ENCODE peak calls at places on chromosome 3, in eight cellular contexts. T is GF-D8, C is iris pigment epithelial cell, R is adrenal gland, J is endothelial cell, W is HL-60, P is mesothelial cell of epicardium, M is NCI-H748 treated with DMSO at 0.1 percent for 48 hours. N is an unnamed sample.

GRCh38 chr3:127461286-127461685 is 129.2 kb downstream of the TPRA1 start:
- DNase-seq in R (no peak), W (no peak), C (no peak), J (no peak), P (no peak), T (no peak), M (no peak), N (no peak)

GRCh38 chr3:31953636-31954035 is 27.4 kb downstream of the OSBPL10 start:
- DNase-seq in C (no peak), M (no peak), R (no peak), W (no peak), T (no peak), J (no peak), P (no peak), N (no peak)

GRCh38 chr3:112489674-112490479 is 9.4 kb downstream of the BTLA start:
- DNase-seq in P (no peak), T (no peak), J (no peak), M (no peak), R (no peak), W (no peak), C (no peak), N (no peak)

GRCh38 chr3:42214565-42215283 is 51.3 kb downstream of the CCK start:
- DNase-seq in J (no peak), R (no peak), C (peak), T (no peak), M (no peak), P (no peak), W (no peak), N (no peak)

GRCh38 chr3:3134750-3135448 is 8.2 kb downstream of the TRNT1 start:
- DNase-seq in C (peak), R (no peak), P (no peak), T (no peak), J (no peak), M (no peak), W (no peak), N (no peak)

GRCh38 chr3:67017211-67017610 is 19.1 kb downstream of the KBTBD8 start:
- DNase-seq in T (no peak), R (no peak), W (no peak), C (peak), J (no peak), P (no peak), M (no peak), N (no peak)

GRCh38 chr3:155317211-155317610 is 23.7 kb upstream of the STRIT1 start:
- DNase-seq in T (no peak), W (no peak), J (no peak), P (no peak), C (no peak), M (no peak), R (no peak), N (no peak)

GRCh38 chr3:48879307-48879993 is 19.2 kb downstream of the SLC25A20 start:
- DNase-seq in T (no peak), C (no peak), R (no peak), M (no peak), J (no peak), P (no peak), W (peak), N (no peak)

GRCh38 chr3:66582721-66583141 is 81.9 kb upstream of the LRIG1 start:
- DNase-seq in P (no peak), W (peak), T (peak), J (no peak), M (no peak), R (no peak), C (peak), N (no peak)

GRCh38 chr3:49867871-49868321 is 1.8 kb downstream of the CAMKV start:
- DNase-seq in M (no peak), W (no peak), T (no peak), R (no peak), J (peak), C (peak), P (no peak), N (no peak)

GRCh38 chr3:76965122-76965725 is 74.7 kb upstream of the ROBO2 start:
- DNase-seq in M (no peak), C (peak), J (no peak), W (no peak), P (no peak), R (no peak), T (no peak), N (no peak)

GRCh38 chr3:56864090-56864489 is 62.3 kb upstream of the ARHGEF3 start:
- DNase-seq in M (no peak), J (no peak), P (no peak), C (no peak), T (no peak), W (no peak), R (no peak), N (no peak)

GRCh38 chr3:119690043-119690656 is 12.7 kb upstream of the CFAP91 start:
- DNase-seq in M (no peak), R (no peak), J (no peak), P (no peak), T (no peak), C (peak), W (peak), N (no peak)

GRCh38 chr3:186427627-186428026 is 65.6 kb upstream of the DGKG start:
- DNase-seq in P (no peak), T (no peak), W (peak), M (no peak), C (peak), J (no peak), R (no peak), N (no peak)

GRCh38 chr3:59049671-59050331 is at the start of gene CFAP20DC:
- DNase-seq in P (peak), J (peak), W (peak), R (peak), M (peak), C (peak), T (no peak), N (peak)

GRCh38 chr3:128081846-128082245 is 29.6 kb downstream of the SEC61A1 start:
- DNase-seq in M (no peak), R (peak), W (no peak), T (no peak), P (no peak), J (no peak), C (peak), N (no peak)

GRCh38 chr3:177574232-177574856 is 377.1 kb upstream of the TBL1XR1 start:
- DNase-seq in J (no peak), M (no peak), T (no peak), W (no peak), P (no peak), C (peak), R (no peak), N (no peak)

GRCh38 chr3:134609821-134610454 is 40.9 kb downstream of the KY start:
- DNase-seq in T (no peak), M (no peak), C (no peak), J (no peak), R (peak), W (no peak), P (no peak), N (no peak)

GRCh38 chr3:81744366-81744765 is 17.1 kb downstream of the GBE1 start:
- DNase-seq in C (peak), T (peak), J (no peak), W (peak), R (no peak), P (no peak), M (no peak), N (no peak)

N was measured in thoracic aorta.